ENCODE peak calls at places on chromosomes 6 and 20, in five cellular contexts. One of them, this sample, is unnamed.

GRCh38 chr6:44664716-44665115 is 277.2 kb downstream of the CDC5L start:
- DNase-seq in central memory CD4-positive, alpha-beta T cell: no peak
- DNase-seq in myocyte: no peak
- DNase-seq in SK-N-DZ: peak
- DNase-seq in GM13977: no peak
- DNase-seq in this sample: peak

GRCh38 chr6:119215309-119215708 is 134.3 kb downstream of the MAN1A1 start:
- DNase-seq in central memory CD4-positive, alpha-beta T cell: no peak
- DNase-seq in myocyte: no peak
- DNase-seq in SK-N-DZ: no peak
- DNase-seq in GM13977: no peak
- DNase-seq in this sample: no peak

GRCh38 chr6:38025431-38025830 is 205.9 kb downstream of the ZFAND3 start:
- DNase-seq in central memory CD4-positive, alpha-beta T cell: no peak
- DNase-seq in myocyte: no peak
- DNase-seq in SK-N-DZ: no peak
- DNase-seq in GM13977: no peak
- DNase-seq in this sample: no peak

GRCh38 chr20:41747226-41747625 is 129.0 kb upstream of the CHD6 start:
- DNase-seq in central memory CD4-positive, alpha-beta T cell: no peak
- DNase-seq in myocyte: no peak
- DNase-seq in SK-N-DZ: no peak
- DNase-seq in GM13977: no peak
- DNase-seq in this sample: no peak

GRCh38 chr20:61278296-61278695 is 26.2 kb downstream of the CDH4 start:
- DNase-seq in central memory CD4-positive, alpha-beta T cell: no peak
- DNase-seq in myocyte: no peak
- DNase-seq in SK-N-DZ: no peak
- DNase-seq in GM13977: no peak
- DNase-seq in this sample: no peak

GRCh38 chr6:156774872-156775405 is 2.2 kb upstream of the ARID1B start:
- DNase-seq in central memory CD4-positive, alpha-beta T cell: no peak
- DNase-seq in myocyte: peak
- DNase-seq in SK-N-DZ: no peak
- DNase-seq in GM13977: no peak
- DNase-seq in this sample: peak

GRCh38 chr6:53119772-53120409 is 28.8 kb downstream of the GCM1 start:
- DNase-seq in central memory CD4-positive, alpha-beta T cell: no peak
- DNase-seq in myocyte: peak
- DNase-seq in SK-N-DZ: no peak
- DNase-seq in GM13977: no peak
- DNase-seq in this sample: peak

GRCh38 chr6:129498556-129498940 is 211.4 kb downstream of the ARHGAP18 start:
- DNase-seq in central memory CD4-positive, alpha-beta T cell: no peak
- DNase-seq in myocyte: no peak
- DNase-seq in SK-N-DZ: no peak
- DNase-seq in GM13977: no peak
- DNase-seq in this sample: no peak

GRCh38 chr6:137811121-137811911 is 55.7 kb upstream of the TNFAIP3 start:
- DNase-seq in central memory CD4-positive, alpha-beta T cell: peak
- DNase-seq in myocyte: peak
- DNase-seq in SK-N-DZ: no peak
- DNase-seq in GM13977: peak
- DNase-seq in this sample: peak

GRCh38 chr6:15079288-15079817 is 166.5 kb upstream of the JARID2 start:
- DNase-seq in central memory CD4-positive, alpha-beta T cell: no peak
- DNase-seq in myocyte: no peak
- DNase-seq in SK-N-DZ: no peak
- DNase-seq in GM13977: no peak
- DNase-seq in this sample: no peak

GRCh38 chr20:43096471-43096870 is 93.2 kb downstream of the PTPRT start:
- DNase-seq in central memory CD4-positive, alpha-beta T cell: no peak
- DNase-seq in myocyte: no peak
- DNase-seq in SK-N-DZ: no peak
- DNase-seq in GM13977: no peak
- DNase-seq in this sample: peak

GRCh38 chr20:61806995-61807394 is 258.7 kb downstream of the TAF4 start:
- DNase-seq in central memory CD4-positive, alpha-beta T cell: no peak
- DNase-seq in myocyte: no peak
- DNase-seq in SK-N-DZ: no peak
- DNase-seq in GM13977: no peak
- DNase-seq in this sample: no peak

GRCh38 chr6:70219943-70220613 is 82.8 kb downstream of the COL9A1 start:
- DNase-seq in central memory CD4-positive, alpha-beta T cell: no peak
- DNase-seq in myocyte: no peak
- DNase-seq in SK-N-DZ: no peak
- DNase-seq in GM13977: no peak
- DNase-seq in this sample: no peak

GRCh38 chr20:46312945-46313861 is 4.9 kb upstream of the CDH22 start:
- DNase-seq in central memory CD4-positive, alpha-beta T cell: no peak
- DNase-seq in myocyte: no peak
- DNase-seq in SK-N-DZ: no peak
- DNase-seq in GM13977: no peak
- DNase-seq in this sample: no peak

GRCh38 chr20:1474817-1475603 is 8.4 kb upstream of the NSFL1C start:
- DNase-seq in central memory CD4-positive, alpha-beta T cell: no peak
- DNase-seq in myocyte: no peak
- DNase-seq in SK-N-DZ: no peak
- DNase-seq in GM13977: no peak
- DNase-seq in this sample: no peak

GRCh38 chr6:27296106-27296783 is 15.8 kb downstream of the POM121L2 start:
- DNase-seq in central memory CD4-positive, alpha-beta T cell: no peak
- DNase-seq in myocyte: peak
- DNase-seq in SK-N-DZ: peak
- DNase-seq in GM13977: no peak
- DNase-seq in this sample: peak

GRCh38 chr6:1958257-1958656 is 287.1 kb downstream of the GMDS start:
- DNase-seq in central memory CD4-positive, alpha-beta T cell: no peak
- DNase-seq in myocyte: peak
- DNase-seq in SK-N-DZ: no peak
- DNase-seq in GM13977: no peak
- DNase-seq in this sample: no peak

GRCh38 chr20:48401359-48401758 is 426.4 kb downstream of the PREX1 start:
- DNase-seq in central memory CD4-positive, alpha-beta T cell: no peak
- DNase-seq in myocyte: no peak
- DNase-seq in SK-N-DZ: no peak
- DNase-seq in GM13977: no peak
- DNase-seq in this sample: no peak

GRCh38 chr6:11865926-11866325 is 87.3 kb upstream of the ADTRP start:
- DNase-seq in central memory CD4-positive, alpha-beta T cell: no peak
- DNase-seq in myocyte: no peak
- DNase-seq in SK-N-DZ: no peak
- DNase-seq in GM13977: no peak
- DNase-seq in this sample: no peak

This sample was measured in NCI-H82.